ENCODE peak calls at places on chromosomes 12 and 14, in four cellular contexts. H is GM12878, T is H1, E is HepG2. D is an unnamed sample.
A peak's percentile ranks its signal among the peaks of the same experiment; 100 is the strongest.

GRCh38 chr12:65673732-65674131 is 150.6 kb upstream of the HMGA2 start:
- DNase-seq in H (no peak), T (no peak), E (no peak), D (no peak)

GRCh38 chr12:19045421-19045820 is 84.1 kb upstream of the PLEKHA5 start:
- DNase-seq in H (no peak), T (no peak), E (no peak), D (no peak)

GRCh38 chr12:120791669-120792176 is 66.1 kb downstream of the ACADS start:
- DNase-seq in H (no peak), T (no peak), E (no peak), D (no peak)

GRCh38 chr14:34684578-34684977 is 29.8 kb downstream of the CFL2 start:
- DNase-seq in H (no peak), T (no peak), E (no peak), D (no peak)

GRCh38 chr14:91228112-91229004 is 16.1 kb downstream of the GPR68 start:
- DNase-seq in H (peak; percentile 86), T (peak; percentile 70), E (no peak), D (no peak)

GRCh38 chr14:65847065-65847847 is 434.7 kb downstream of the FUT8 start:
- DNase-seq in H (peak; percentile 23), T (no peak), E (no peak), D (no peak)

GRCh38 chr12:127340381-127340780 is 926.6 kb upstream of the TMEM132C start:
- DNase-seq in H (no peak), T (no peak), E (no peak), D (no peak)

GRCh38 chr14:69922198-69922597 is 43.0 kb downstream of the SMOC1 start:
- DNase-seq in H (no peak), T (no peak), E (no peak), D (no peak)

GRCh38 chr12:52865090-52865944 is 16.5 kb upstream of the KRT78 start:
- DNase-seq in H (no peak), T (peak; percentile 95), E (peak; percentile 56), D (peak; percentile 80)

DNA sequence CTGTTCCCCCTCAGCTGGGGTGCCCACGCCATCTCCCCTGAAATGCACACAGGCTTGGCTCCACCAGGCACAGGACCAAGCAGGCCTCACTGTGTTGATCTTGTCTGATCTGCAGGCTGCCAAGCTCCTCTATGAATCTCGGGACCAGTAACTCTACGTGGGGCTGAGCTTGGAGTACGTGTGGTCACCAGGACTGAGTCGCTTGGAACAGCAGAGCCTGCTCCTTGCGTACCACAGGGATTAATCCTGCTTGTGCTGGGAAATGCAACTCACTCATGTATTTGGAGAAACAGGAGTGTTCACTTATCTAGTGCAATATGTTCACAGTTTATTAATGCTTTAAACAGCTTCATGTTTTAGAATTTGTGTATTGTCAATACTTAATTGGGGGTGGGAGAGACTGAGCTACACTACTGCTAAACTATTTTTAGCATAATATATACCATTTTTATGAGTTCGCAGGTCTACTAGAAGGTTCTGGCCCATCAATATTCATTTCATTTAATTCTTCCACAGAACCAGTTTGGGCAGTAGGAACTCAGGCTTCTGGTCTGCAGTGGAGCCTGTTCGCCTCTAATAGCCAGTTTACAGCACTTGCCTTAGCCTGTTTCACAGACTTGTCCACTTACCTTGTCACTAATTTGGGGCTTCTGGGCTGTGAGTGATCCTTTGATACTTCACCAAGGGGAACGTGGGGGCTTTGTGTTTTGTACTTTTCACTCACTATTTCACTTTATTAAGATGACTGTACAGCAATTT is 17.4 kb downstream of the ZFYVE21 start:
- DNase-seq in H (no peak), T (no peak), E (no peak), D (no peak)
- TF ChIP-seq SUZ12 in H (no peak), T (no peak), E (no peak), D (no peak)

DNA sequence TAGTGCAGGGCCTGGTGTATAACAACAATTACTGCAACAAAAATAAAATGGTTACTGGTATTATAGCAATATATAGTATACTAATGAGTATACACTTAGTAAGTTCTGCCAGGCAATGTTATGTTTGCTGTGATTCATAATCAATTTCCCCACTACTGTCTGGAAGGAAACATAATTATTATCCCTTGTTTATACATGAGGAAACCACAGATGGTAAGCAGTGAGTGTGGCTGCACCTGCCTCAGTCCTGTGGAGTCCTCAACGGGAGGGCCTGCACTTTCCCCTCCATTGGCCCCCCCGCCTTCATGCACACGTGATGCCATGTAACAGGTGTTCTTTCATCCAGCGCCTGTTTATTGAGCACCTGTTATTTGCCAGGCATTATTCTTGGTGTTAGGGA is 59.7 kb upstream of the CHGA start:
- DNase-seq in H (no peak), T (no peak), E (no peak), D (no peak)
- TF ChIP-seq ZNF274 in H (no peak), T (no peak), E (no peak), D (no peak)

DNA sequence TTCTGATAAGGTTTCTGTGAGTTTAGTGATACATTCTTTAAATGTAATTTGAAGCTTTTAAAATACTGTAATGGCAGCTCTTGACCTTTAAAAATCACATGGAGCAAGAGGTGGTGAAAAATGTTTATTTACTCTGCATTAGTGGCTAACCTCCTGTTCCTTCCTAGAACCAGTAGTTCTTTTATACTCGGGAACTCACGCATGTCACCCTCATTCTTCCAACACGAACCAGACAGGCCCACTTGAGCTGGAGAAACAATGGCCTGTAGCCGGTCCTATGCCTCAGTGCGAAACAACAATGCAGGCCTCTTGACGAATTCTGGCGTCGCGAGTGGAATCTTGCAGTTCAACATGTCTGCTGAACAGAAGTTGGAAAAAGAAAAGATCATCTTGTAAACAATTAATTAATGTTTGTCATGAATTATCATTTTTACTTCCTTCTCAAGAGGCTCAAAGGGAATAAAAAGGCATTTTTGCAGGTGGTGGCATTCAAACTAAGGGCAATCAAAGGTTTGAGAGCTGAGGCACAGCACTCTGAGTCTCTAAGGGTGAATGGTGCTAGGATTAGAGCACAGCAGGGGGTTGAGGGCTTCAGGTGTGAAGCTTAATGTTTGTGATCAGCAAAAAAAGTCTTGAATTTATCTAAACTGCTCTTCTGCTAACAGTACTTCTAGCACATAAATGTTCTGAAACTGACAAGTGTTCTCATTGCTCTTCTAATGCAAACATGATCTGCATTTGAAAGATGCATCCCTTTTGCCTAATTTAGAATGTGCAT is 51.3 kb downstream of the MBIP start:
- DNase-seq in H (no peak), T (no peak), E (no peak), D (peak; percentile 48)
- TF ChIP-seq SUZ12 in H (no peak), T (no peak), E (no peak), D (no peak)

GRCh38 chr12:94889512-94890210 is 113.8 kb downstream of the NDUFA12 start:
- DNase-seq in H (no peak), T (no peak), E (no peak), D (no peak)
- TF ChIP-seq ZNF274 in H (no peak), T (no peak), E (no peak), D (no peak)

GRCh38 chr14:102473559-102473958 is 36.0 kb downstream of the ANKRD9 start:
- DNase-seq in H (no peak), T (no peak), E (no peak), D (no peak)

GRCh38 chr14:102472815-102473158 is 36.8 kb downstream of the ANKRD9 start:
- DNase-seq in H (no peak), T (no peak), E (no peak), D (no peak)

GRCh38 chr14:102471921-102472814 is 37.4 kb downstream of the ANKRD9 start:
- DNase-seq in H (no peak), T (no peak), E (no peak), D (no peak)

GRCh38 chr14:102479107-102479506 is 30.5 kb downstream of the ANKRD9 start:
- DNase-seq in H (no peak), T (no peak), E (no peak), D (no peak)

GRCh38 chr14:102474934-102475333 is 34.6 kb downstream of the ANKRD9 start:
- DNase-seq in H (no peak), T (no peak), E (no peak), D (no peak)
- TF ChIP-seq SUZ12 in H (no peak), T (no peak), E (no peak), D (no peak)

GRCh38 chr12:56449622-56449984 is 377 bp upstream of the TIMELESS start:
- DNase-seq in H (no peak), T (no peak), E (no peak), D (no peak)

GRCh38 chr12:56454557-56454956 is at the start of gene MIP:
- DNase-seq in H (no peak), T (no peak), E (no peak), D (no peak)

GRCh38 chr12:56451147-56451546 is 1.9 kb upstream of the TIMELESS start:
- DNase-seq in H (no peak), T (no peak), E (no peak), D (no peak)

GRCh38 chr12:56450241-56450640 is 1.0 kb upstream of the TIMELESS start:
- DNase-seq in H (no peak), T (no peak), E (no peak), D (no peak)

GRCh38 chr12:56448860-56449621 is at the start of gene TIMELESS:
- DNase-seq in H (peak; percentile 77), T (peak; percentile 95), E (peak; percentile 82), D (peak; percentile 84)
- TF ChIP-seq ZNF274 in H (no peak), T (no peak), E (peak; percentile 83), D (no peak)

GRCh38 chr14:85535916-85536834 is 6.2 kb downstream of the FLRT2 start:
- DNase-seq in H (no peak), T (no peak), E (peak; percentile 12), D (no peak)

GRCh38 chr14:85536835-85537195 is 6.9 kb downstream of the FLRT2 start:
- DNase-seq in H (no peak), T (no peak), E (no peak), D (no peak)

GRCh38 chr14:85537526-85537925 is 7.6 kb downstream of the FLRT2 start:
- DNase-seq in H (no peak), T (no peak), E (no peak), D (no peak)

GRCh38 chr14:85539510-85539909 is 9.6 kb downstream of the FLRT2 start:
- DNase-seq in H (no peak), T (no peak), E (no peak), D (no peak)

DNA sequence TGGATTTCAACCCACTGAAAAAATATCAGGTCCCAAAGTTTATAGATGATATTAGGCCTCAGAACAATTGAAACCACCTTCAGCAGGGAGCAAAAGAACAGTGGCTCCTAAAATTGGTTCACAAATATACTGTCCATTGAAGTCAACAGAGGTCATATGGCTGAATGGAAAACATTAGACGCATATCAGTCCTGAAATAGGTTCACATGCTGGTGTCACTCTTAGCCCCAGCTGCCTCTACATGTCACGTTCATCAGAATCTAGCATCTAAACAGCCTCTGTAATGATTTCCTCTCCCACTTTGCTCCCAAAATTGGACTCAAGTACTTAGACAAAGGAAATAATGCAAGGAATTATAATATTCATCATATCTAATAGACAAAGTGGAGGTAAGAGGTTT is 8.7 kb downstream of the FLRT2 start:
- DNase-seq in H (no peak), T (no peak), E (no peak), D (no peak)
- TF ChIP-seq SUZ12 in H (no peak), T (no peak), E (no peak), D (no peak)

GRCh38 chr12:14954269-14954668 is 7.1 kb downstream of the ARHGDIB start:
- DNase-seq in H (no peak), T (no peak), E (no peak), D (no peak)
- TF ChIP-seq ZNF274 in H (no peak), T (no peak), E (no peak), D (no peak)

DNA sequence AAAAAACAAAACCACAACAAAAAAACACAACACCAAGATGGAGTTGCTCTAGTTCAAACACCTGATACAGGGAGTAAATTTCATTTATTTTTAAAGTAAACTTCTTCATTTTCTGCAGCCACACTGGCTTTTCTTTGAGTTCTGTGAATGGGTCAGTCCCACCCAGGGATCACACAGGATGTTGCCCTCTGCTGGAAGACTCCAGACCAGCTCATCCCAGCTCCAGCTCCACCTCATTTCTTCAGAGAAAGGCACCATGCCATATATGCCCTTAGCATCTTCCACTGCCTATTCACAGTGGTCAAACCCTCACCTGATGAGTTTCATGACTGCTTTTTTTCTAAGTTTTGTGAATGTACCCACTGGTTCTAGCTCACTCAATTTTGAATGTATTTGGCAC is 8.0 kb downstream of the GLIPR1 start:
- DNase-seq in H (no peak), T (no peak), E (peak; percentile 12), D (peak; percentile 22)
- TF ChIP-seq SUZ12 in H (no peak), T (no peak), E (no peak), D (no peak)

D was measured in NT2/D1.